ENCODE peak calls at places on chromosome 21, in five cellular contexts. D is neuronal stem cell; X is trophoblast cell; P is stimulated activated effector memory CD8-positive, alpha-beta T cell treated with anti-CD3 and anti-CD28 coated beads, Interleukin-12 subunit alpha, Interleukin-12 subunit beta, amount 100 ng/mL, for 72 hours; L is activated CD4-positive, alpha-beta T cell treated with anti-CD3 and anti-CD28 coated beads, Interleukin-2, amount 50 U/mL, for 1 hour. S is an unnamed sample.
A peak's percentile ranks its signal among the peaks of the same experiment; 100 is the strongest.

GRCh38 chr21:42233067-42233981 is 14.4 kb downstream of the ABCG1 start:
- DNase-seq in L (peak; percentile 81), D (no peak), X (peak; percentile 90), P (peak; percentile 79), S (peak; percentile 89)

GRCh38 chr21:28256420-28256831 is 736.3 kb downstream of the LTN1 start:
- DNase-seq in X (no peak), L (no peak), P (no peak), D (no peak), S (no peak)

GRCh38 chr21:44742418-44743153 is 31.2 kb upstream of the TSPEAR start:
- DNase-seq in X (no peak), D (no peak), P (no peak), L (no peak), S (no peak)

GRCh38 chr21:45997495-45998275 is 16.1 kb downstream of the COL6A1 start:
- DNase-seq in P (no peak), D (no peak), L (no peak), X (no peak), S (no peak)

GRCh38 chr21:42703936-42704335 is 50.5 kb downstream of the PDE9A start:
- DNase-seq in P (no peak), L (no peak), D (no peak), X (no peak), S (no peak)

GRCh38 chr21:42336065-42336464 is 14.7 kb downstream of the TFF2 start:
- DNase-seq in P (no peak), D (no peak), X (peak; percentile 44), L (no peak), S (no peak)

GRCh38 chr21:42702720-42703119 is 49.3 kb downstream of the PDE9A start:
- DNase-seq in D (no peak), X (no peak), L (no peak), P (no peak), S (no peak)

GRCh38 chr21:33299181-33299752 is 25.5 kb upstream of the IFNAR1 start:
- DNase-seq in D (no peak), X (no peak), P (no peak), L (peak; percentile 20), S (peak; percentile 54)

GRCh38 chr21:15967661-15968060 is 237.9 kb downstream of the USP25 start:
- DNase-seq in X (peak; percentile 14), P (no peak), D (no peak), L (no peak), S (no peak)

GRCh38 chr21:19553930-19554615 is 1150.5 kb upstream of the TMPRSS15 start:
- DNase-seq in X (no peak), L (no peak), D (no peak), P (no peak), S (no peak)

GRCh38 chr21:17491716-17492414 is 21.0 kb upstream of the CXADR start:
- DNase-seq in P (no peak), L (no peak), X (peak; percentile 16), D (no peak), S (no peak)

GRCh38 chr21:44518684-44519083 is 21.3 kb downstream of the KRTAP10-1 start:
- DNase-seq in X (peak; percentile 57), P (no peak), D (no peak), L (no peak), S (no peak)

GRCh38 chr21:41459884-41460534 is 34.0 kb downstream of the MX1 start:
- DNase-seq in P (no peak), L (no peak), X (no peak), D (no peak), S (no peak)

GRCh38 chr21:42080788-42081083 is 9.6 kb downstream of the UMODL1 start:
- DNase-seq in P (no peak), X (peak; percentile 50), L (no peak), D (no peak), S (no peak)

GRCh38 chr21:16624468-16625102 is 888.3 kb upstream of the CXADR start:
- DNase-seq in X (no peak), L (no peak), P (no peak), D (no peak), S (no peak)

GRCh38 chr21:28953247-28953646 is 39.4 kb downstream of the LTN1 start:
- DNase-seq in P (no peak), L (no peak), D (no peak), X (no peak), S (no peak)

GRCh38 chr21:45467221-45467779 is 62.3 kb downstream of the COL18A1 start:
- DNase-seq in D (no peak), P (no peak), L (no peak), X (no peak), S (no peak)

GRCh38 chr21:28587748-28588147 is 404.9 kb downstream of the LTN1 start:
- DNase-seq in D (no peak), P (no peak), L (no peak), X (no peak), S (no peak)

GRCh38 chr21:35467536-35467935 is 418.4 kb upstream of the RUNX1 start:
- DNase-seq in L (no peak), P (no peak), D (no peak), X (peak; percentile 34), S (no peak)

GRCh38 chr21:31509108-31510017 is 150.1 kb upstream of the SOD1 start:
- DNase-seq in X (peak; percentile 80), L (peak; percentile 67), P (peak; percentile 81), D (no peak), S (no peak)

GRCh38 chr21:34017127-34017961 is 56.0 kb upstream of the MRPS6 start:
- DNase-seq in D (no peak), X (peak; percentile 72), P (no peak), L (no peak), S (no peak)

GRCh38 chr21:45256021-45256911 is 31.4 kb downstream of the POFUT2 start:
- DNase-seq in P (peak; percentile 47), X (no peak), D (no peak), L (no peak), S (no peak)

GRCh38 chr21:41488080-41488479 is 19.9 kb downstream of the TMPRSS2 start:
- DNase-seq in D (no peak), X (peak; percentile 94), L (no peak), P (no peak), S (no peak)

GRCh38 chr21:40404319-40404906 is 442.5 kb downstream of the DSCAM start:
- DNase-seq in L (no peak), D (no peak), X (no peak), P (no peak), S (no peak)

GRCh38 chr21:16280731-16281130 is 550.9 kb downstream of the USP25 start:
- DNase-seq in P (no peak), L (no peak), X (no peak), D (no peak), S (no peak)

S was measured in B cell.